ENCODE peak calls at places on chromosomes 12 and 14, in eight cellular contexts. S is heart right ventricle; F is activated CD8-positive, alpha-beta T cell treated with anti-CD3 and anti-CD28 coated beads for 36 hours; K is C1 segment of cervical spinal cord; I is activated naive CD4-positive, alpha-beta T cell treated with anti-CD3 and anti-CD28 coated beads for 36 hours; N is activated gamma-delta T cell treated with Interleukin-2 at 50 U/mL for 16 hours; M is GM18507; W is astrocyte of the cerebellum. B is an unnamed sample.

GRCh38 chr12:89470741-89471504 is 53.7 kb downstream of the GALNT4 start:
- DNase-seq in S (no peak), F (no peak), K (no peak), I (no peak), N (no peak), M (no peak), W (peak), B (peak)

GRCh38 chr12:75944097-75944904 is 87.3 kb downstream of the PHLDA1 start:
- DNase-seq in S (no peak), F (peak), K (no peak), I (peak), N (no peak), M (no peak), W (peak), B (no peak)

GRCh38 chr12:92973614-92974013 is 44.5 kb upstream of the EEA1 start:
- DNase-seq in S (no peak), F (no peak), K (no peak), I (no peak), N (no peak), M (peak), W (peak), B (no peak)

GRCh38 chr12:15485466-15485865 is 163.2 kb downstream of the PTPRO start:
- DNase-seq in S (no peak), F (no peak), K (no peak), I (no peak), N (no peak), M (no peak), W (no peak), B (no peak)

GRCh38 chr14:64110832-64111231 is 183.3 kb downstream of the ESR2 start:
- DNase-seq in S (no peak), F (no peak), K (no peak), I (no peak), N (no peak), M (no peak), W (no peak), B (no peak)

GRCh38 chr12:563250-563781 is 99.9 kb downstream of the NINJ2 start:
- DNase-seq in S (no peak), F (peak), K (no peak), I (peak), N (peak), M (no peak), W (peak), B (no peak)

GRCh38 chr14:95577875-95578274 is 43.0 kb downstream of the GLRX5 start:
- DNase-seq in S (no peak), F (no peak), K (no peak), I (no peak), N (no peak), M (no peak), W (no peak), B (no peak)

GRCh38 chr14:104794099-104794498 is 1.4 kb downstream of the AKT1 start:
- DNase-seq in S (peak), F (peak), K (no peak), I (peak), N (peak), M (no peak), W (peak), B (no peak)

GRCh38 chr12:94207467-94208432 is 59.4 kb downstream of the PLXNC1 start:
- DNase-seq in S (no peak), F (peak), K (no peak), I (peak), N (no peak), M (peak), W (no peak), B (no peak)

GRCh38 chr14:60862283-60862682 is 118.6 kb downstream of the TRMT5 start:
- DNase-seq in S (no peak), F (no peak), K (no peak), I (no peak), N (no peak), M (no peak), W (no peak), B (no peak)

GRCh38 chr14:88904864-88905263 is 80.4 kb downstream of the TTC8 start:
- DNase-seq in S (no peak), F (no peak), K (no peak), I (no peak), N (no peak), M (no peak), W (peak), B (no peak)

GRCh38 chr14:68268197-68268596 is 448.6 kb downstream of the RAD51B start:
- DNase-seq in S (no peak), F (peak), K (no peak), I (no peak), N (no peak), M (no peak), W (no peak), B (no peak)

GRCh38 chr14:78737116-78737515 is 566.9 kb downstream of the NRXN3 start:
- DNase-seq in S (no peak), F (no peak), K (no peak), I (no peak), N (no peak), M (no peak), W (no peak), B (no peak)

GRCh38 chr14:77601846-77602609 is 14.4 kb downstream of the SPTLC2 start:
- DNase-seq in S (no peak), F (no peak), K (no peak), I (no peak), N (no peak), M (no peak), W (no peak), B (no peak)

GRCh38 chr12:93521225-93521854 is 51.1 kb upstream of the SOCS2 start:
- DNase-seq in S (no peak), F (no peak), K (no peak), I (no peak), N (no peak), M (no peak), W (peak), B (no peak)

GRCh38 chr12:89117448-89118034 is 234.8 kb downstream of the DUSP6 start:
- DNase-seq in S (no peak), F (no peak), K (no peak), I (no peak), N (no peak), M (no peak), W (no peak), B (no peak)

GRCh38 chr14:68215628-68216027 is 396.0 kb downstream of the RAD51B start:
- DNase-seq in S (no peak), F (no peak), K (no peak), I (no peak), N (no peak), M (no peak), W (no peak), B (no peak)

GRCh38 chr12:80032967-80033366 is 66.4 kb upstream of the OTOGL start:
- DNase-seq in S (no peak), F (no peak), K (no peak), I (no peak), N (no peak), M (no peak), W (no peak), B (no peak)

GRCh38 chr14:50677527-50678063 is 9.5 kb upstream of the SAV1 start:
- DNase-seq in S (no peak), F (no peak), K (no peak), I (no peak), N (no peak), M (no peak), W (peak), B (no peak)

GRCh38 chr12:19198272-19198671 is 68.7 kb downstream of the PLEKHA5 start:
- DNase-seq in S (no peak), F (no peak), K (no peak), I (no peak), N (no peak), M (no peak), W (no peak), B (no peak)

GRCh38 chr14:28494196-28494595 is 272.4 kb upstream of the FOXG1 start:
- DNase-seq in S (no peak), F (no peak), K (no peak), I (no peak), N (no peak), M (no peak), W (no peak), B (no peak)

GRCh38 chr12:124289634-124290600 is 5.0 kb upstream of the RFLNA start:
- DNase-seq in S (no peak), F (no peak), K (no peak), I (no peak), N (no peak), M (no peak), W (no peak), B (no peak)

GRCh38 chr12:109963743-109964429 is 32.3 kb downstream of the GIT2 start:
- DNase-seq in S (no peak), F (no peak), K (no peak), I (no peak), N (no peak), M (no peak), W (no peak), B (no peak)

GRCh38 chr12:69570000-69570516 is 15.2 kb upstream of the CCT2 start:
- DNase-seq in S (no peak), F (no peak), K (no peak), I (no peak), N (no peak), M (no peak), W (peak), B (no peak)

GRCh38 chr14:52590318-52590717 is 37.7 kb downstream of the GPR137C start:
- DNase-seq in S (no peak), F (no peak), K (no peak), I (no peak), N (no peak), M (no peak), W (no peak), B (no peak)

GRCh38 chr14:69640931-69641330 is 29.5 kb downstream of the SUSD6 start:
- DNase-seq in S (no peak), F (no peak), K (no peak), I (no peak), N (no peak), M (no peak), W (no peak), B (no peak)

GRCh38 chr12:46131729-46132128 is 137.1 kb downstream of the SLC38A1 start:
- DNase-seq in S (no peak), F (no peak), K (no peak), I (no peak), N (no peak), M (no peak), W (no peak), B (no peak)

GRCh38 chr12:33488036-33488435 is 48.4 kb upstream of the SYT10 start:
- DNase-seq in S (no peak), F (no peak), K (no peak), I (no peak), N (no peak), M (no peak), W (no peak), B (no peak)

GRCh38 chr12:62347922-62348650 is 87.9 kb downstream of the USP15 start:
- DNase-seq in S (no peak), F (no peak), K (no peak), I (no peak), N (no peak), M (no peak), W (peak), B (no peak)